ENCODE peak calls at places on chromosomes 5 and 9, in nine cellular contexts. Q, N, W, Z, J, A, S, M and B are unnamed samples.

GRCh38 chr9:112355305-112355953 is 22.0 kb upstream of the PTBP3 start:
- DNase-seq in W (no peak), N (peak; percentile 70), Z (peak; percentile 35), M (no peak), Q (no peak), A (peak; percentile 47), S (no peak), J (no peak), B (no peak)

GRCh38 chr5:157157492-157157891 is 8.6 kb downstream of the GARIN3 start:
- DNase-seq in S (no peak), Z (no peak), M (no peak), J (no peak), A (no peak), N (no peak), Q (no peak), W (no peak), B (no peak)

GRCh38 chr5:173786296-173787187 is 101.6 kb upstream of the CPEB4 start:
- DNase-seq in W (no peak), A (no peak), Q (no peak), M (no peak), Z (no peak), N (no peak), J (no peak), S (no peak), B (no peak)

GRCh38 chr9:87276851-87277251 is 220.8 kb upstream of the DAPK1 start:
- DNase-seq in A (no peak), S (no peak), Q (no peak), W (no peak), Z (no peak), J (no peak), M (no peak), N (peak; percentile 48), B (peak; percentile 15)

GRCh38 chr5:177070536-177071191 is 16.1 kb upstream of the FGFR4 start:
- DNase-seq in J (no peak), A (no peak), Z (no peak), M (no peak), S (no peak), Q (no peak), N (no peak), W (no peak), B (no peak)

GRCh38 chr9:38467404-38467803 is 43.1 kb upstream of the IGFBPL1 start:
- DNase-seq in A (no peak), N (no peak), W (no peak), M (no peak), Z (no peak), Q (no peak), S (no peak), J (no peak), B (no peak)

GRCh38 chr9:122464633-122465567 is 12.8 kb downstream of the OR1J1 start:
- DNase-seq in W (peak; percentile 81), A (peak; percentile 75), S (peak; percentile 35), J (peak; percentile 54), M (peak; percentile 68), N (peak; percentile 96), Z (peak; percentile 84), Q (peak; percentile 78), B (peak; percentile 75)

GRCh38 chr9:103627731-103628130 is 466.4 kb upstream of the SMC2 start:
- DNase-seq in N (no peak), S (no peak), M (no peak), Z (no peak), Q (no peak), W (no peak), A (no peak), J (no peak), B (no peak)

GRCh38 chr9:105877719-105878118 is 183.4 kb downstream of the TMEM38B start:
- DNase-seq in A (no peak), M (no peak), Q (no peak), W (no peak), N (no peak), Z (no peak), S (no peak), J (no peak), B (no peak)

GRCh38 chr5:131766689-131767088 is 30.1 kb downstream of the FNIP1 start:
- DNase-seq in J (no peak), Z (no peak), A (no peak), N (peak; percentile 56), S (no peak), Q (no peak), W (no peak), M (no peak), B (peak; percentile 36)

GRCh38 chr9:130869250-130869649 is 27.4 kb downstream of the QRFP start:
- DNase-seq in M (no peak), S (peak; percentile 79), W (no peak), Z (no peak), J (no peak), Q (no peak), A (no peak), N (peak; percentile 83), B (peak; percentile 90)

DNA sequence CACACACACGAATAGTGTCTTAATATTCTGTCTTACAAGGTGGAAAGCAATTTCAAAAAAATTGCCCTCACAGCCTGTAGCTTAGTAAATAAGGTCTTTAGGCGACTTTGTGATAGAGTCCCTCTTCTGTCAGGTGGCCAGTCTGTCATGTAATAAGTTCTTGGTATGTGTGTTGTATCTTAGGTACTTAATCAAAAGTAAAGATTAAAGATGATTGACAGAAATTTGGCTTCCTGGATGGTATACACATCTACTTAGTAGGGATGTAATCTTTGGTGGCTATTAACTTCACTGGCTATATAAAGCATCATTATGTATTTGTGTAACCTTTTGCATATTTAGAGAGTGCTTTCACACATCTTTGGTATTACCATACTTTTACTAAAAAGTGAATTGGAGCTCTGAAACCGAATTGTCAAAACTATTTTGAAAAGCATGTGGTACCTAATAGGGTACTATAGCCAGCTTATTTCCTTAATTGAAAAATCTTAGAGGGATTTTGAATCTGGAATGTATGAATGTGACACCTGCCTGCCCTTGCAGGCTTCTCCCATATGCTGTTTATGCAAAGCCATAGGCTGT is 3.4 kb downstream of the G3BP1 start:
- DNase-seq in J (no peak), M (no peak), Q (no peak), Z (no peak), S (no peak), N (no peak), W (no peak), A (no peak), B (no peak)
- H3K4me1 ChIP-seq in J (peaks cover 13% of the 10 kb centered on the region), M (peaks cover 46% of the 10 kb centered on the region), Q (no peaks in the 10 kb centered on the region), Z (peaks cover 2% of the 10 kb centered on the region), S (peaks cover 89% of the 10 kb centered on the region), N (peaks cover 45% of the 10 kb centered on the region), W (peaks cover 16% of the 10 kb centered on the region), A (peaks cover 57% of the 10 kb centered on the region), B (peaks cover 14% of the 10 kb centered on the region)

GRCh38 chr9:137391411-137391754 is 31.6 kb downstream of the EXD3 start:
- DNase-seq in N (no peak), M (no peak), S (peak; percentile 41), J (no peak), Q (no peak), A (no peak), Z (no peak), W (no peak), B (peak; percentile 75)

GRCh38 chr9:137388589-137389427 is 34.2 kb downstream of the EXD3 start:
- DNase-seq in S (no peak), M (no peak), W (no peak), Z (no peak), N (no peak), J (no peak), Q (no peak), A (no peak), B (no peak)

GRCh38 chr9:137387891-137388560 is 34.9 kb downstream of the EXD3 start:
- DNase-seq in W (no peak), J (no peak), Z (no peak), M (no peak), Q (no peak), S (no peak), N (no peak), A (no peak), B (no peak)

GRCh38 chr9:137390553-137391410 is 32.2 kb downstream of the EXD3 start:
- DNase-seq in J (no peak), N (no peak), A (no peak), S (no peak), M (no peak), Z (no peak), W (no peak), Q (no peak), B (peak; percentile 37)

GRCh38 chr9:137389428-137389746 is 33.6 kb downstream of the EXD3 start:
- DNase-seq in S (no peak), J (no peak), W (no peak), M (no peak), Q (no peak), A (no peak), Z (no peak), N (no peak), B (no peak)
- H3K27ac ChIP-seq in S (no peak overlapping the region), J (no peak overlapping the region), W (no peak overlapping the region), M (no peak overlapping the region), Q (no peak overlapping the region), A (no peak overlapping the region), Z (peak overlapping the region; percentile 82), N (no peak overlapping the region), B (no peak overlapping the region)

GRCh38 chr9:73525350-73525749 is 373.7 kb downstream of the ANXA1 start:
- DNase-seq in M (no peak), J (no peak), W (no peak), Z (no peak), Q (no peak), A (no peak), N (no peak), S (no peak), B (no peak)

GRCh38 chr9:73528922-73529321 is 377.3 kb downstream of the ANXA1 start:
- DNase-seq in J (no peak), N (no peak), W (no peak), Q (no peak), A (no peak), S (no peak), M (no peak), Z (no peak), B (no peak)

GRCh38 chr9:73527521-73527920 is 375.9 kb downstream of the ANXA1 start:
- DNase-seq in Z (no peak), S (no peak), M (no peak), Q (no peak), J (no peak), A (no peak), N (no peak), W (no peak), B (no peak)

DNA sequence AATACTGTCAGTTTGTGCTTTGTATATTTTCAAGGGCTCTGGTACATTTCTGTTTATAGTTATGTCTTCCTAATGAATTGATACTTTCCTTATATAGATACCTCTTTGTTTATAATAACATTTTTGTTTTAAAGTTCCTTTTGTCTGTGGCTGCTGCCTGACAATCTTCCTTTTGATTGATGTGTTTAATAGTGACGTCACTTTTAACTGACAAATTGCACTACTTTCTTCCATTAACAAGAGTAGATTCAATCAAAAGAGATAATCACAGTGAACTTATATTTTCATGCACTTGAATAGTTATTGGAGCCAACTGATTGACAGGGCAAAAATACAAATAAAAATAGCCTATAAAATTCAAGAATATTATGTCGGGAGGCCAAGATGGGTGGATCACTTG is 371.7 kb downstream of the ANXA1 start:
- DNase-seq in N (no peak), M (no peak), A (no peak), W (no peak), Q (no peak), S (no peak), J (no peak), Z (no peak), B (no peak)
- H3K4me1 ChIP-seq in N (no peaks in the 10 kb centered on the region), M (no peaks in the 10 kb centered on the region), A (no peaks in the 10 kb centered on the region), W (no peaks in the 10 kb centered on the region), Q (no peaks in the 10 kb centered on the region), S (no peaks in the 10 kb centered on the region), J (no peaks in the 10 kb centered on the region), Z (no peaks in the 10 kb centered on the region), B (no peaks in the 10 kb centered on the region)

DNA sequence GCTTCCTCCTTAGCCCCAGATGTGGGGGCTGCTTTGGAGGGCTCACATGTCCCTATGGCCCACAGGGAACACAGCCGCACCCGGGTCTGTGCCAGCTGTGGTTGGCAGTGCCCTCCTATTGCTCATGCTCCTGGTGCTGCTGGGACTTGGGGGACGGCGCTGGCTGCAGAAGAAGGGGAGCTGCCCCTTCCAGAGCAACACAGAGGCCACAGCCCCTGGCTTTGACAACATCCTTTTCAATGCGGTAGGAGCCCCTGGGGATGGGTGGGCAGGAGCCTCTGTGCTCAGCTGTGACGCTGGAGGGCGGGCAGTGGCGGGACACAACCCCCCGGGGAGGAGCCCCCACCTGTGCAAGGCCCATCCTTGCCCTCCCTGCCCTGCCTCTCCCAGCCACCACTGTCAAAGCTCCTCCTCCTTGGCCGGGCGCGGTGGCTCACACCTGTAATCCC is 6.3 kb downstream of the EDF1 start:
- DNase-seq in M (no peak), J (peak; percentile 44), Z (no peak), N (no peak), A (no peak), S (peak; percentile 13), Q (no peak), W (no peak), B (peak; percentile 66)
- H3K27ac ChIP-seq in M (peak overlapping the region; percentile 89), J (no peak overlapping the region), Z (no peak overlapping the region), N (peak overlapping the region; percentile 13), A (no peak overlapping the region), S (peak overlapping the region; percentile 63), Q (peak overlapping the region; percentile 11), W (peak overlapping the region; percentile 79), B (peak overlapping the region; percentile 96)